ENCODE peak calls at places on chromosome 15, in ten cellular contexts. K, T, Z, U, A, H, G, V, W and F are unnamed samples.

GRCh38 chr15:89785064-89785770 is 9.1 kb downstream of the MESP2 start:
- DNase-seq in U (peak), H (peak), V (no peak), Z (peak), W (no peak), K (no peak), A (no peak), G (no peak), T (no peak), F (no peak)

GRCh38 chr15:57477736-57478522 is 101.6 kb downstream of the CGNL1 start:
- DNase-seq in U (no peak), A (no peak), G (no peak), W (no peak), Z (no peak), T (no peak), K (no peak), V (no peak), H (no peak), F (no peak)

GRCh38 chr15:45458746-45459403 is 63.7 kb downstream of the SLC30A4 start:
- DNase-seq in K (peak), U (no peak), A (no peak), V (no peak), G (peak), T (peak), W (peak), H (peak), Z (peak), F (no peak)

GRCh38 chr15:90037961-90038633 is 37.0 kb downstream of the ZNF710 start:
- DNase-seq in V (no peak), K (no peak), A (no peak), Z (no peak), T (peak), U (no peak), G (no peak), H (no peak), W (peak), F (no peak)

GRCh38 chr15:77479015-77479414 is 58.3 kb downstream of the HMG20A start:
- DNase-seq in A (no peak), W (no peak), V (no peak), G (no peak), H (no peak), Z (no peak), U (no peak), K (no peak), T (no peak), F (no peak)

GRCh38 chr15:57084178-57084577 is 165.7 kb downstream of the TCF12 start:
- DNase-seq in V (no peak), H (no peak), A (no peak), W (no peak), G (no peak), T (no peak), U (no peak), K (no peak), Z (no peak), F (no peak)

GRCh38 chr15:80643296-80643965 is 51.7 kb upstream of the ABHD17C start:
- DNase-seq in K (no peak), V (no peak), T (no peak), G (no peak), U (no peak), H (no peak), W (peak), A (no peak), Z (no peak), F (no peak)

GRCh38 chr15:79540551-79540950 is 108.4 kb downstream of the MINAR1 start:
- DNase-seq in K (no peak), W (peak), H (no peak), Z (no peak), V (no peak), G (no peak), A (peak), T (no peak), U (no peak), F (no peak)

GRCh38 chr15:32687556-32687955 is 30.2 kb upstream of the GREM1 start:
- DNase-seq in K (no peak), W (no peak), V (no peak), Z (no peak), U (no peak), H (no peak), T (no peak), G (no peak), A (no peak), F (no peak)

GRCh38 chr15:29692527-29692926 is 129.7 kb downstream of the TJP1 start:
- DNase-seq in V (no peak), A (no peak), G (no peak), Z (no peak), H (no peak), U (no peak), K (no peak), T (no peak), W (no peak), F (no peak)

GRCh38 chr15:56994280-56994679 is 75.8 kb downstream of the TCF12 start:
- DNase-seq in U (no peak), G (no peak), K (no peak), T (no peak), V (no peak), W (no peak), Z (no peak), A (no peak), H (no peak), F (no peak)

GRCh38 chr15:97977734-97978133 is 17.2 kb downstream of the ARRDC4 start:
- DNase-seq in A (no peak), K (no peak), W (no peak), H (peak), V (no peak), T (no peak), U (no peak), G (no peak), Z (no peak), F (no peak)

GRCh38 chr15:25849431-25849921 is 13.7 kb downstream of the ATP10A start:
- DNase-seq in K (no peak), T (peak), H (no peak), V (no peak), W (no peak), A (no peak), G (no peak), Z (no peak), U (no peak), F (no peak)

GRCh38 chr15:51067510-51067909 is 27.2 kb downstream of the TNFAIP8L3 start:
- DNase-seq in G (no peak), T (no peak), U (no peak), K (no peak), W (no peak), H (no peak), A (no peak), V (no peak), Z (no peak), F (no peak)

GRCh38 chr15:47784820-47785219 is 67.5 kb downstream of the SEMA6D start:
- DNase-seq in W (no peak), K (no peak), H (no peak), T (no peak), V (no peak), A (no peak), G (no peak), Z (no peak), U (no peak), F (no peak)

GRCh38 chr15:63198752-63199250 is 9.4 kb downstream of the RAB8B start:
- DNase-seq in T (no peak), U (no peak), A (no peak), V (no peak), G (no peak), Z (no peak), W (peak), K (no peak), H (no peak), F (no peak)

GRCh38 chr15:73357999-73358665 is 10.6 kb downstream of the HCN4 start:
- DNase-seq in T (no peak), Z (peak), U (no peak), W (no peak), G (no peak), A (no peak), K (no peak), H (no peak), V (no peak), F (no peak)

GRCh38 chr15:94844533-94845390 is 613.4 kb downstream of the MCTP2 start:
- DNase-seq in V (no peak), A (no peak), U (no peak), W (no peak), H (peak), K (no peak), Z (peak), G (peak), T (peak), F (no peak)

GRCh38 chr15:98620020-98620419 is 28.3 kb upstream of the IGF1R start:
- DNase-seq in K (no peak), W (no peak), V (no peak), U (no peak), Z (no peak), A (no peak), T (no peak), G (no peak), H (no peak), F (no peak)

GRCh38 chr15:74131618-74132191 is 1.3 kb downstream of the ISLR2 start:
- DNase-seq in K (no peak), T (no peak), A (no peak), H (no peak), W (no peak), Z (no peak), U (no peak), V (no peak), G (no peak), F (no peak)

GRCh38 chr15:90402230-90402629 is 14.2 kb downstream of the IQGAP1 start:
- DNase-seq in A (peak), G (peak), H (no peak), T (peak), U (no peak), V (no peak), K (no peak), Z (no peak), W (peak), F (no peak)

GRCh38 chr15:52799145-52799811 is 9.1 kb upstream of the ONECUT1 start:
- DNase-seq in A (no peak), G (no peak), T (no peak), V (no peak), W (no peak), Z (no peak), K (no peak), U (no peak), H (no peak), F (no peak)

GRCh38 chr15:86903642-86904421 is 824.2 kb downstream of the AGBL1 start:
- DNase-seq in V (no peak), H (no peak), U (no peak), G (no peak), W (no peak), Z (no peak), T (no peak), A (no peak), K (no peak), F (no peak)

GRCh38 chr15:40762919-40763800 is 708 bp upstream of the GCHFR start:
- DNase-seq in A (no peak), G (peak), U (no peak), K (peak), V (peak), Z (peak), H (peak), W (no peak), T (peak), F (no peak)

GRCh38 chr15:51708013-51708412 is 26.7 kb downstream of the SCG3 start:
- DNase-seq in V (no peak), T (peak), Z (no peak), U (no peak), A (no peak), K (no peak), G (no peak), H (no peak), W (no peak), F (no peak)

GRCh38 chr15:88908123-88908522 is 5.1 kb downstream of the MFGE8 start:
- DNase-seq in U (no peak), V (no peak), H (no peak), K (no peak), A (no peak), G (no peak), T (peak), W (no peak), Z (no peak), F (no peak)

GRCh38 chr15:72106068-72106467 is 11.9 kb downstream of the MYO9A start:
- DNase-seq in A (no peak), G (no peak), U (no peak), Z (no peak), T (no peak), H (no peak), W (no peak), K (no peak), V (no peak), F (no peak)

GRCh38 chr15:83380682-83381081 is 66.5 kb upstream of the SH3GL3 start:
- DNase-seq in A (peak), U (peak), K (no peak), V (peak), Z (peak), H (no peak), T (no peak), G (peak), W (peak), F (peak)

GRCh38 chr15:48285329-48286214 is 45.7 kb upstream of the DUT start:
- DNase-seq in W (peak), V (peak), G (no peak), U (peak), H (peak), T (peak), A (peak), Z (peak), K (peak), F (peak)

GRCh38 chr15:64912926-64913325 is 1.2 kb downstream of the ANKDD1A start:
- DNase-seq in K (no peak), H (no peak), T (no peak), G (no peak), U (no peak), A (no peak), V (no peak), W (no peak), Z (no peak), F (no peak)

GRCh38 chr15:64909546-64909945 is 2.2 kb upstream of the ANKDD1A start:
- DNase-seq in A (no peak), U (no peak), W (no peak), Z (no peak), T (no peak), V (no peak), H (no peak), G (no peak), K (no peak), F (no peak)

GRCh38 chr15:64907991-64908390 is 3.7 kb upstream of the ANKDD1A start:
- DNase-seq in V (no peak), W (no peak), K (no peak), U (no peak), Z (no peak), T (no peak), G (no peak), A (no peak), H (no peak), F (no peak)

GRCh38 chr15:64912379-64912778 is 677 bp downstream of the ANKDD1A start:
- DNase-seq in Z (no peak), G (no peak), U (no peak), K (no peak), H (no peak), V (no peak), T (no peak), W (no peak), A (no peak), F (no peak)

DNA sequence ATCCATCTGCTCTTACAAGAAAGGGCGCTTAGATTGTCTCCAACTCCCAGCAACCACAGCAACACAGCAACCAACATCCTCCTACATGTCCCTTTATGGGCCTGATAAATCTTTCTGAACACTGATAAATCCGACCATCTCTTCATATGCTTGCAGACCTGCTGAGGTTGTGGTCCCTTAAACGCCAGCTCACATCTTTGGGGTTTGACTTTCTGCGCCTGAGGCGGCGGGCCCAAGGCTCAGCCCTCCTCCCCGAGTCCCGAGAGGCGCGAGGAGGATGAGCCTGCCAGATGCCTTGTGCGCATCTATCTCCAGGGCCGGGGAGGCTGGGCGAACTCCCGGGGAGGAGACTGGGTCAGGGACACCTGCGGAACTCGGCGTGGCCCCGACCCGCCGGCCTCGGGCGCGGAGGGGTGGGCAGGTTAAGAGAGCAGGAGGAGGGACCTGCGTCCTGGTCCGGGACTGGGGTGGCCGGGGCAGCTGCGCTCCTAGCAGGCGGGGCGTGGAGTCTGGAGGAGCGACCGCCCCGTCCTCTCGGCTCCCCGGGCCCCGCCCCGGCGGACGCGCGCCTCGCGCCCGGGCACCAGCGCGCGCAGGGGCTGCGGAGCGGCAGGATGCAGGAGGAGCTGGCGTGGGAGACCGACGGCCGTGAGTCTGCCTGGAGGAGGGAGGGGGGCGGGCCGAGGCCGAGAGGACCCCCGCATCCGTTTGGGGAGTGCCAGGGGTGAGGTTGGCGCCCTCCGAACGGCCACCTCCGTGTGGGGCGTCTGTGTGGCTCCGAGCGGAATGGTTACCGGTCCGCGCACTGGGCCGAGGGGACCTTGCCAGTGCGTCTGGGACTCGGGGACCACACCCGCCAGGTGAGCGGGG is at the start of gene ANKDD1A:
- DNase-seq in H (peak), U (peak), K (no peak), W (peak), T (peak), Z (peak), V (peak), G (peak), A (peak), F (peak)
- TF ChIP-seq POLR2A in H (no peak), U (peak), K (no peak), W (no peak), T (no peak), Z (no peak), V (no peak), G (no peak), A (peak), F (no peak)

GRCh38 chr15:59174846-59175831 is 31.5 kb upstream of the LDHAL6B start:
- DNase-seq in K (peak), V (peak), Z (peak), H (peak), T (peak), W (peak), U (peak), A (peak), G (peak), F (no peak)

GRCh38 chr15:59176653-59177444 is 29.8 kb upstream of the LDHAL6B start:
- DNase-seq in U (no peak), W (no peak), G (no peak), T (no peak), H (no peak), K (no peak), V (no peak), Z (no peak), A (no peak), F (no peak)

GRCh38 chr15:59178151-59178705 is 28.4 kb upstream of the LDHAL6B start:
- DNase-seq in V (no peak), K (no peak), A (no peak), U (no peak), T (no peak), W (no peak), G (no peak), H (no peak), Z (no peak), F (no peak)

GRCh38 chr15:59174161-59174845 is 32.3 kb upstream of the LDHAL6B start:
- DNase-seq in U (no peak), Z (no peak), H (no peak), V (no peak), A (no peak), W (no peak), K (no peak), T (no peak), G (no peak), F (no peak)

DNA sequence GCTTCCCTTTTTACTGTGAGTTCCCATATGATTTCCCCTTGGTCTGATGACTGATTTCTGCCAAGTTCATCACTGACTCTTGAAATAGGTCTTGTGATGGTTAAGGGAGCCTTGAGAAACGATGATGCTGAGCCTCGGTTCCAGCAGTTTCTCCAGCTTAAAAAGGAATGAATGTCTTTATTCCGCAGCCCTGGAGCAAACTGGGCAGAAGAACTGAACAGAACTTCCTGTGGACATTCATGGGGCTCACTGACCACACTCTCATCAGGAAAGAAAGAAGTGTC is 29.3 kb upstream of the LDHAL6B start:
- DNase-seq in U (no peak), Z (no peak), W (no peak), K (no peak), T (no peak), H (no peak), A (no peak), G (no peak), V (no peak), F (no peak)
- TF ChIP-seq POLR2A in U (no peak), Z (no peak), W (no peak), K (no peak), T (no peak), H (no peak), A (no peak), G (no peak), V (no peak), F (no peak)

GRCh38 chr15:92617197-92618037 is 38.2 kb downstream of the FAM174B start:
- DNase-seq in A (no peak), H (peak), U (peak), K (no peak), T (peak), W (no peak), V (no peak), G (peak), Z (peak), F (no peak)
- TF ChIP-seq POLR2A in A (no peak), H (no peak), U (no peak), K (no peak), T (no peak), W (no peak), V (no peak), G (no peak), Z (no peak), F (no peak)

GRCh38 chr15:31317033-31317979 is 9.3 kb upstream of the KLF13 start:
- DNase-seq in Z (no peak), A (no peak), U (no peak), G (no peak), V (no peak), T (peak), H (no peak), K (no peak), W (no peak), F (no peak)

GRCh38 chr15:31318429-31318828 is 8.2 kb upstream of the KLF13 start:
- DNase-seq in U (no peak), W (no peak), H (no peak), A (no peak), G (no peak), V (no peak), Z (no peak), T (peak), K (no peak), F (no peak)

GRCh38 chr15:31320022-31320421 is 6.6 kb upstream of the KLF13 start:
- DNase-seq in A (no peak), V (no peak), W (peak), G (no peak), Z (no peak), H (no peak), U (no peak), K (no peak), T (no peak), F (no peak)

GRCh38 chr15:31316135-31316795 is 10.4 kb upstream of the KLF13 start:
- DNase-seq in G (no peak), H (no peak), T (no peak), W (no peak), V (no peak), Z (no peak), U (no peak), K (no peak), A (no peak), F (no peak)

DNA sequence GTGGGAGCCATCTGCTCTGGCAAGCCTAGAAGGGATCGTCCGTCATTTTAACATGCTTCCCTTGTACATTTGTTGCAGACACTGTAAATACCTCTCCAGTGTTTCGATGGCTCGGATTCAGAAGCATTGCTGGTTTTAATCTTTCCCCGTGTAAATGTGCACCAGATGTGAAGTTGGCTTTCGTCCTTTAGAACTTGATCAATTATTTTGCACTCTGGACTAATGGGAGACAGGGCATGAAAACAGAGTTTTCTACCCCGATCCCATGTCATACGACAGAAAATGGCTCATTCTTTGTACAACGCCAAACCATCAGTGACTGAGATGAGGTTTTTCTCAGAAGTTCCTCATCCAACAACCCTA is 8.7 kb upstream of the KLF13 start:
- DNase-seq in G (no peak), U (no peak), V (no peak), W (no peak), Z (no peak), A (no peak), K (no peak), T (no peak), H (no peak), F (no peak)
- TF ChIP-seq POLR2A in G (no peak), U (no peak), V (no peak), W (no peak), Z (no peak), A (no peak), K (no peak), T (no peak), H (no peak), F (no peak)